ENCODE peak calls at places on chromosomes 16 and 17, in six cellular contexts. S is A549, V is GM12878, N is upper lobe of left lung, F is HepG2, G is K562. D is an unnamed sample.

GRCh38 chr17:73561066-73561465 is 83.2 kb downstream of the SDK2 start:
- ATAC-seq in S (no peak), V (no peak), N (no peak), F (no peak), G (no peak), D (no peak)

GRCh38 chr17:9522074-9522473 is 53.5 kb downstream of the STX8 start:
- ATAC-seq in S (peak; percentile 91), V (peak; percentile 74), N (no peak), F (peak; percentile 64), G (peak; percentile 72), D (no peak)

GRCh38 chr16:12203780-12204351 is 227.3 kb downstream of the SNX29 start:
- ATAC-seq in S (no peak), V (no peak), N (no peak), F (peak; percentile 90), G (no peak), D (peak; percentile 31)

GRCh38 chr17:49218941-49219913 is 8.7 kb downstream of the ABI3 start:
- ATAC-seq in S (peak; percentile 37), V (peak; percentile 72), N (no peak), F (peak; percentile 23), G (peak; percentile 67), D (no peak)

GRCh38 chr17:71432378-71433315 is 688.2 kb upstream of the SOX9 start:
- ATAC-seq in S (no peak), V (no peak), N (no peak), F (no peak), G (no peak), D (no peak)

GRCh38 chr16:62657116-62657515 is 620.9 kb upstream of the CDH8 start:
- ATAC-seq in S (no peak), V (no peak), N (no peak), F (no peak), G (no peak), D (no peak)

GRCh38 chr17:69466451-69466850 is 52.0 kb downstream of the MAP2K6 start:
- ATAC-seq in S (peak; percentile 11), V (no peak), N (no peak), F (no peak), G (no peak), D (no peak)

GRCh38 chr16:17334096-17334495 is 136.7 kb downstream of the XYLT1 start:
- ATAC-seq in S (no peak), V (no peak), N (no peak), F (no peak), G (no peak), D (peak; percentile 50)

GRCh38 chr16:9755076-9755475 is 427.2 kb downstream of the GRIN2A start:
- ATAC-seq in S (no peak), V (no peak), N (no peak), F (no peak), G (no peak), D (no peak)

GRCh38 chr16:68359398-68360191 is 48.8 kb downstream of the PRMT7 start:
- ATAC-seq in S (no peak), V (no peak), N (no peak), F (peak; percentile 3), G (peak; percentile 12), D (no peak)

GRCh38 chr17:15039366-15039765 is 225.8 kb downstream of the PMP22 start:
- ATAC-seq in S (no peak), V (no peak), N (no peak), F (no peak), G (no peak), D (no peak)

GRCh38 chr16:69366431-69366830 is 14.8 kb upstream of the TMED6 start:
- ATAC-seq in S (no peak), V (no peak), N (no peak), F (no peak), G (no peak), D (no peak)

GRCh38 chr17:7700510-7700909 is 4.5 kb upstream of the EFNB3 start:
- ATAC-seq in S (no peak), V (no peak), N (no peak), F (no peak), G (peak; percentile 82), D (no peak)

GRCh38 chr17:28623696-28624095 is 9.7 kb upstream of the RSKR start:
- ATAC-seq in S (no peak), V (no peak), N (no peak), F (no peak), G (no peak), D (no peak)

GRCh38 chr17:83202002-83203000 is 122.9 kb downstream of the METRNL start:
- ATAC-seq in S (no peak), V (no peak), N (no peak), F (peak; percentile 13), G (no peak), D (no peak)

GRCh38 chr17:19933221-19933620 is 44.4 kb downstream of the AKAP10 start:
- ATAC-seq in S (no peak), V (no peak), N (no peak), F (no peak), G (no peak), D (no peak)

GRCh38 chr17:33284022-33284421 is 9.1 kb downstream of the ASIC2 start:
- ATAC-seq in S (peak; percentile 91), V (no peak), N (peak; percentile 55), F (peak; percentile 35), G (no peak), D (peak; percentile 71)

GRCh38 chr16:2082171-2082982 is 34.6 kb downstream of the TSC2 start:
- ATAC-seq in S (peak; percentile 5), V (no peak), N (peak; percentile 4), F (no peak), G (no peak), D (peak; percentile 21)

GRCh38 chr16:81478294-81478693 is 33.7 kb downstream of the CMIP start:
- ATAC-seq in S (peak; percentile 4), V (peak; percentile 7), N (no peak), F (no peak), G (no peak), D (no peak)

GRCh38 chr17:82804442-82805191 is 35.2 kb downstream of the ZNF750 start:
- ATAC-seq in S (no peak), V (no peak), N (peak; percentile 69), F (no peak), G (no peak), D (peak; percentile 97)

GRCh38 chr16:57112403-57113041 is 20.1 kb downstream of the CPNE2 start:
- ATAC-seq in S (no peak), V (peak; percentile 17), N (no peak), F (no peak), G (no peak), D (no peak)

GRCh38 chr17:17305282-17305801 is 2.2 kb downstream of the NT5M start:
- ATAC-seq in S (no peak), V (peak; percentile 90), N (no peak), F (peak; percentile 68), G (peak; percentile 64), D (no peak)

GRCh38 chr16:81181013-81181720 is 57.3 kb upstream of the BCO1 start:
- ATAC-seq in S (peak; percentile 96), V (no peak), N (peak; percentile 80), F (peak; percentile 94), G (peak; percentile 93), D (peak; percentile 93)

GRCh38 chr16:1691956-1692355 is 13.9 kb downstream of the JPT2 start:
- ATAC-seq in S (peak; percentile 86), V (no peak), N (no peak), F (no peak), G (no peak), D (no peak)

GRCh38 chr17:7081341-7082062 is 1.5 kb upstream of the CLEC10A start:
- ATAC-seq in S (no peak), V (peak; percentile 60), N (no peak), F (peak; percentile 27), G (no peak), D (no peak)

GRCh38 chr17:65472602-65473001 is 88.8 kb downstream of the AXIN2 start:
- ATAC-seq in S (no peak), V (no peak), N (peak; percentile 88), F (no peak), G (no peak), D (peak; percentile 94)

GRCh38 chr16:74019608-74020007 is 277.0 kb upstream of the PSMD7 start:
- ATAC-seq in S (no peak), V (no peak), N (no peak), F (no peak), G (no peak), D (no peak)

GRCh38 chr16:84572096-84572495 is 45.8 kb downstream of the COTL1 start:
- ATAC-seq in S (no peak), V (no peak), N (no peak), F (no peak), G (no peak), D (no peak)

DNA sequence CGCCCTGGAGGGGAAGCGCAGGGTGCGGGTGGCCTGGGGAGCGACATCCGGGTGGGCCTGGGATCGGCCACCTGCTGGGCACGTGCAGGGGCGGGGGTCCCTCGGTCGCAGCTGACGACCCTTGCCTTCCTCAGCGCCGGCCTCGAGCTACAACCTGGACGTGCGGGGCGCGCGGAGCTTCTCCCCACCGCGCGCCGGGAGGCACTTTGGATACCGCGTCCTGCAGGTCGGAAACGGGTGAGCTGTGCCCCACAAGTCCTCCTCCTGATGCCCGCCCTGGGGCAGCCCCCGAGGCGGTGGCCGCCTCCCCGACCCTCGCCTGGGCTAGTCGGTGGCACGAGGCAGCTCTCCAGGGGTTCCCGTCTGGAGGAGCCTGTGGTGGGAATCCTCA is 1.5 kb downstream of the ITGAL start:
- ATAC-seq in S (no peak), V (no peak), N (no peak), F (peak; percentile 12), G (no peak), D (no peak)
- H3K4me3 ChIP-seq in S (no peak overlapping the region), V (peak overlapping the region; percentile 96), N (no peak overlapping the region), F (no peak overlapping the region), G (no peak overlapping the region), D (no peak overlapping the region)

GRCh38 chr16:88508868-88509748 is 56.0 kb downstream of the ZFPM1 start:
- ATAC-seq in S (no peak), V (no peak), N (no peak), F (peak; percentile 8), G (peak; percentile 74), D (no peak)
- TF ChIP-seq POLR2A in S (no peak), V (no peak), N (no peak), F (no peak), G (no peak), D (no peak)

GRCh38 chr17:39144414-39144813 is 7.0 kb downstream of the PLXDC1 start:
- ATAC-seq in S (peak; percentile 17), V (no peak), N (peak; percentile 80), F (peak; percentile 18), G (no peak), D (peak; percentile 83)
- TF ChIP-seq EP300 in S (no peak), V (no peak), N (no peak), F (no peak), G (no peak), D (no peak)

DNA sequence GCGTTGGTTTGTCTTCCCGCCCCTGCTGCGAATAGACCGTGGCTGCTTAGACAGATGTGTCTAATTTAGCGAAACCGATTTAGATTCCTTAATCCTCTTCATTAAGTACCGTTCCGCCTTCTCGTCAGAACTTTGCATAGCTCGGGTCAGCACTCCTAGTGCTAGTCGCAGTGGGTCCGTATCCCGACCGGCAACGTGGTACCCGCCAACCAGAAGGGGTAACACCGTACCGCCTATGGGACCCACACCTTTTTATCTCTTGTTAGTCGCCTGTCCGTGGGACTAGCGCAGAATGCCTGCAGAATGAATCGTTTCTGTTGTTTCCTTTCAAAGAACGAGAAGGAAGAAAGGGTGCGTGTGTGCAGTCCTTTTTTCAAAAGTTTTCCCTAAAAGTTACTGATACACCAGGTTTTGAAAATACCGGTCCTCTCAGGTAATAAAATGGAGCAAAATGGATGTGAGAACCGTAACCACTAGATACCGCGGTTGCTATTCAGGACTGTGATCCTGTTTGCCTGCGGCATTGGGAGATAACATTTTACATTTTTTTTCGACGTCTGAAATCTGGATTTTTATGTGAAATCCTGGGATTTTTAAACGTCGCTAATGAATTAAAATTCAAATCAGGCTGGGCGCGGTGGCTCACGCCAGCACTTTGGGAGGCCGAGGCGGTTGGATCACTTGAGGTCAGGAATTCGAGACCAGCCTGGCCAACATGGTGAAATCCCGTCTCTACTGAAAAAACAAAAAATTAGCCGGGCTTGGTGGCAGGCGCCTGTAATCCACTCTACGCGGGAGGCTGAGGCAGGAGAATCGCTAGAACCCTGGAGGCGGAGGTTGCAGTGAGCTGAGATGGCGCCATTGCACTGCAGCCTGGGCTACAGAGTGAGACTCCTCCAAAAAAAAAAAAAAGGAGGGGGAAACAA is 998 bp upstream of the SRSF1 start:
- ATAC-seq in S (peak; percentile 63), V (peak; percentile 37), N (peak; percentile 0), F (peak; percentile 33), G (peak; percentile 43), D (peak; percentile 11)
- H3K4me3 ChIP-seq in S (peak overlapping the region; percentile 71), V (peak overlapping the region; percentile 98), N (peak overlapping the region; percentile 53), F (peak overlapping the region; percentile 45), G (peak overlapping the region; percentile 94), D (peak overlapping the region; percentile 81)